ENCODE peak calls at places on chromosomes 1 and 21, in four cellular contexts. One of them, this sample, is unnamed.

GRCh38 chr21:31557956-31558838 is 101.3 kb upstream of the SOD1 start:
- DNase-seq in AG08396: no peak
- DNase-seq in stimulated activated CD8-positive, alpha-beta memory T cell treated with anti-CD3 and anti-CD28 coated beads, Interleukin-15, amount 100 ng/mL, for 1 hour: no peak
- DNase-seq in NCI-H69: peak; percentile 91
- DNase-seq in this sample: no peak

GRCh38 chr1:95084317-95085176 is 11.8 kb upstream of the ALG14 start:
- DNase-seq in AG08396: no peak
- DNase-seq in stimulated activated CD8-positive, alpha-beta memory T cell treated with anti-CD3 and anti-CD28 coated beads, Interleukin-15, amount 100 ng/mL, for 1 hour: no peak
- DNase-seq in NCI-H69: peak; percentile 42
- DNase-seq in this sample: no peak

GRCh38 chr1:39378377-39378776 is 113.1 kb upstream of the BMP8A start:
- DNase-seq in AG08396: no peak
- DNase-seq in stimulated activated CD8-positive, alpha-beta memory T cell treated with anti-CD3 and anti-CD28 coated beads, Interleukin-15, amount 100 ng/mL, for 1 hour: no peak
- DNase-seq in NCI-H69: peak; percentile 49
- DNase-seq in this sample: no peak

GRCh38 chr1:221306239-221306638 is 427.0 kb downstream of the HLX start:
- DNase-seq in AG08396: no peak
- DNase-seq in stimulated activated CD8-positive, alpha-beta memory T cell treated with anti-CD3 and anti-CD28 coated beads, Interleukin-15, amount 100 ng/mL, for 1 hour: no peak
- DNase-seq in NCI-H69: no peak
- DNase-seq in this sample: no peak

GRCh38 chr1:67749844-67750689 is 65.1 kb downstream of the GADD45A start:
- DNase-seq in AG08396: peak; percentile 51
- DNase-seq in stimulated activated CD8-positive, alpha-beta memory T cell treated with anti-CD3 and anti-CD28 coated beads, Interleukin-15, amount 100 ng/mL, for 1 hour: no peak
- DNase-seq in NCI-H69: peak; percentile 76
- DNase-seq in this sample: no peak

GRCh38 chr1:235990376-235990795 is 74.5 kb downstream of the NID1 start:
- DNase-seq in AG08396: no peak
- DNase-seq in stimulated activated CD8-positive, alpha-beta memory T cell treated with anti-CD3 and anti-CD28 coated beads, Interleukin-15, amount 100 ng/mL, for 1 hour: no peak
- DNase-seq in NCI-H69: no peak
- DNase-seq in this sample: no peak

GRCh38 chr1:191255354-191256057 is 777.8 kb upstream of the BRINP3 start:
- DNase-seq in AG08396: no peak
- DNase-seq in stimulated activated CD8-positive, alpha-beta memory T cell treated with anti-CD3 and anti-CD28 coated beads, Interleukin-15, amount 100 ng/mL, for 1 hour: no peak
- DNase-seq in NCI-H69: no peak
- DNase-seq in this sample: no peak

GRCh38 chr1:225763815-225764548 is 13.6 kb upstream of the SRP9 start:
- DNase-seq in AG08396: no peak
- DNase-seq in stimulated activated CD8-positive, alpha-beta memory T cell treated with anti-CD3 and anti-CD28 coated beads, Interleukin-15, amount 100 ng/mL, for 1 hour: no peak
- DNase-seq in NCI-H69: peak; percentile 21
- DNase-seq in this sample: no peak

GRCh38 chr1:93029317-93029716 is 49.8 kb upstream of the MTF2 start:
- DNase-seq in AG08396: no peak
- DNase-seq in stimulated activated CD8-positive, alpha-beta memory T cell treated with anti-CD3 and anti-CD28 coated beads, Interleukin-15, amount 100 ng/mL, for 1 hour: no peak
- DNase-seq in NCI-H69: no peak
- DNase-seq in this sample: no peak

GRCh38 chr1:68495968-68496679 is 758 bp downstream of the DEPDC1 start:
- DNase-seq in AG08396: peak; percentile 5
- DNase-seq in stimulated activated CD8-positive, alpha-beta memory T cell treated with anti-CD3 and anti-CD28 coated beads, Interleukin-15, amount 100 ng/mL, for 1 hour: no peak
- DNase-seq in NCI-H69: peak; percentile 45
- DNase-seq in this sample: no peak

GRCh38 chr1:218660678-218661053 is 315.5 kb downstream of the TGFB2 start:
- DNase-seq in AG08396: no peak
- DNase-seq in stimulated activated CD8-positive, alpha-beta memory T cell treated with anti-CD3 and anti-CD28 coated beads, Interleukin-15, amount 100 ng/mL, for 1 hour: no peak
- DNase-seq in NCI-H69: peak; percentile 69
- DNase-seq in this sample: no peak

GRCh38 chr1:24047101-24047459 is 64.9 kb downstream of the MYOM3 start:
- DNase-seq in AG08396: peak; percentile 67
- DNase-seq in stimulated activated CD8-positive, alpha-beta memory T cell treated with anti-CD3 and anti-CD28 coated beads, Interleukin-15, amount 100 ng/mL, for 1 hour: no peak
- DNase-seq in NCI-H69: no peak
- DNase-seq in this sample: peak; percentile 51

GRCh38 chr1:226763741-226764264 is 24.7 kb upstream of the ITPKB start:
- DNase-seq in AG08396: peak; percentile 73
- DNase-seq in stimulated activated CD8-positive, alpha-beta memory T cell treated with anti-CD3 and anti-CD28 coated beads, Interleukin-15, amount 100 ng/mL, for 1 hour: no peak
- DNase-seq in NCI-H69: peak; percentile 76
- DNase-seq in this sample: no peak

GRCh38 chr1:221801773-221802516 is 60.1 kb upstream of the DUSP10 start:
- DNase-seq in AG08396: peak; percentile 30
- DNase-seq in stimulated activated CD8-positive, alpha-beta memory T cell treated with anti-CD3 and anti-CD28 coated beads, Interleukin-15, amount 100 ng/mL, for 1 hour: no peak
- DNase-seq in NCI-H69: peak; percentile 84
- DNase-seq in this sample: no peak

GRCh38 chr1:185846672-185847440 is 112.7 kb downstream of the HMCN1 start:
- DNase-seq in AG08396: peak; percentile 7
- DNase-seq in stimulated activated CD8-positive, alpha-beta memory T cell treated with anti-CD3 and anti-CD28 coated beads, Interleukin-15, amount 100 ng/mL, for 1 hour: no peak
- DNase-seq in NCI-H69: no peak
- DNase-seq in this sample: no peak

GRCh38 chr21:29342394-29342957 is 43.8 kb downstream of the BACH1 start:
- DNase-seq in AG08396: peak; percentile 80
- DNase-seq in stimulated activated CD8-positive, alpha-beta memory T cell treated with anti-CD3 and anti-CD28 coated beads, Interleukin-15, amount 100 ng/mL, for 1 hour: no peak
- DNase-seq in NCI-H69: peak; percentile 87
- DNase-seq in this sample: peak; percentile 81